ENCODE peak calls at places on chromosomes 3 and 15, in five cellular contexts. T is left ventricle myocardium inferior, F is breast epithelium, L is colonic mucosa, W is PC-9. A is an unnamed sample. For H3K27me3, the result is how much of the 10 kb centered on the place peaks cover.

GRCh38 chr3:119582178-119582577 is 2.9 kb downstream of the ADPRH start:
- DNase-seq in T (no peak), F (no peak), L (no peak), W (no peak), A (no peak)

GRCh38 chr3:129607391-129608068 is 1.1 kb upstream of the PLXND1 start:
- DNase-seq in T (no peak), F (no peak), L (no peak), W (no peak), A (no peak)

GRCh38 chr15:62059108-62059817 is 984 bp downstream of the VPS13C start:
- DNase-seq in T (no peak), F (no peak), L (no peak), W (no peak), A (no peak)

GRCh38 chr15:81813215-81813614 is 232.6 kb downstream of the MEX3B start:
- DNase-seq in T (no peak), F (no peak), L (no peak), W (no peak), A (no peak)

GRCh38 chr15:90665288-90666134 is 51.6 kb upstream of the BLM start:
- DNase-seq in T (peak), F (peak), L (peak), W (peak), A (peak)

GRCh38 chr15:63538876-63539275 is 34.5 kb downstream of the USP3 start:
- DNase-seq in T (no peak), F (no peak), L (no peak), W (no peak), A (no peak)

GRCh38 chr3:197912770-197913476 is 37.1 kb upstream of the RPL35A start:
- DNase-seq in T (no peak), F (no peak), L (no peak), W (no peak), A (no peak)

GRCh38 chr3:58989173-58989572 is 60.7 kb downstream of the CFAP20DC start:
- DNase-seq in T (no peak), F (no peak), L (no peak), W (no peak), A (no peak)

GRCh38 chr15:29138260-29138659 is 131.4 kb downstream of the NSMCE3 start:
- DNase-seq in T (no peak), F (no peak), L (no peak), W (no peak), A (no peak)

GRCh38 chr15:37981781-37982180 is 47.3 kb downstream of the TMCO5A start:
- DNase-seq in T (no peak), F (no peak), L (no peak), W (no peak), A (no peak)

GRCh38 chr3:40973141-40973540 is 226.2 kb upstream of the CTNNB1 start:
- DNase-seq in T (no peak), F (no peak), L (no peak), W (no peak), A (no peak)

GRCh38 chr15:66221126-66221525 is 32.4 kb downstream of the MEGF11 start:
- DNase-seq in T (no peak), F (no peak), L (no peak), W (no peak), A (no peak)

GRCh38 chr15:67836477-67836876 is 3.4 kb downstream of the RNU6-1 start:
- DNase-seq in T (peak), F (no peak), L (peak), W (no peak), A (no peak)

GRCh38 chr3:100932491-100932890 is 60.7 kb downstream of the ABI3BP start:
- DNase-seq in T (no peak), F (no peak), L (no peak), W (no peak), A (no peak)

GRCh38 chr15:58314593-58315216 is 117.1 kb upstream of the LIPC start:
- DNase-seq in T (no peak), F (no peak), L (no peak), W (no peak), A (no peak)

GRCh38 chr3:18216996-18217395 is 208.1 kb downstream of the SATB1 start:
- DNase-seq in T (no peak), F (no peak), L (no peak), W (no peak), A (no peak)

GRCh38 chr3:132435239-132435910 is 18.1 kb downstream of the DNAJC13 start:
- DNase-seq in T (no peak), F (no peak), L (no peak), W (no peak), A (no peak)

GRCh38 chr3:136545664-136546266 is 206.4 kb downstream of the STAG1 start:
- DNase-seq in T (no peak), F (no peak), L (no peak), W (no peak), A (no peak)

GRCh38 chr3:126129408-126129891 is 45.5 kb upstream of the SLC41A3 start:
- DNase-seq in T (peak), F (peak), L (peak), W (peak), A (no peak)

GRCh38 chr15:27545494-27546255 is 553.4 kb downstream of the OCA2 start:
- DNase-seq in T (no peak), F (no peak), L (no peak), W (no peak), A (no peak)

GRCh38 chr3:102299125-102299877 is 135.5 kb upstream of the ZPLD1 start:
- DNase-seq in T (no peak), F (no peak), L (no peak), W (peak), A (no peak)

GRCh38 chr3:194676471-194676870 is 4.5 kb upstream of the LSG1 start:
- DNase-seq in T (no peak), F (no peak), L (no peak), W (no peak), A (no peak)

GRCh38 chr15:39502616-39503195 is 78.2 kb upstream of the THBS1 start:
- DNase-seq in T (no peak), F (no peak), L (no peak), W (no peak), A (no peak)

GRCh38 chr15:66834863-66835557 is 133.0 kb downstream of the SMAD6 start:
- DNase-seq in T (no peak), F (no peak), L (no peak), W (peak), A (peak)

GRCh38 chr3:178537123-178537754 is 1.0 kb downstream of the KCNMB2 start:
- DNase-seq in T (no peak), F (no peak), L (no peak), W (no peak), A (no peak)

GRCh38 chr3:44661189-44661588 is 12.7 kb downstream of the ZNF35 start:
- DNase-seq in T (no peak), F (no peak), L (no peak), W (no peak), A (no peak)

GRCh38 chr3:197613187-197613586 is 57.4 kb upstream of the BDH1 start:
- DNase-seq in T (no peak), F (no peak), L (no peak), W (no peak), A (no peak)

GRCh38 chr15:81333363-81333762 is 9.4 kb upstream of the STARD5 start:
- DNase-seq in T (no peak), F (no peak), L (no peak), W (no peak), A (no peak)

GRCh38 chr3:128482175-128482856 is 10.7 kb downstream of the GATA2 start:
- DNase-seq in T (no peak), F (no peak), L (no peak), W (no peak), A (no peak)

GRCh38 chr3:128480278-128480677 is 12.7 kb downstream of the GATA2 start:
- DNase-seq in T (peak), F (no peak), L (no peak), W (no peak), A (no peak)

GRCh38 chr3:128482857-128483656 is 9.9 kb downstream of the GATA2 start:
- DNase-seq in T (no peak), F (no peak), L (no peak), W (peak), A (no peak)

GRCh38 chr3:128480717-128481437 is 12.1 kb downstream of the GATA2 start:
- DNase-seq in T (no peak), F (no peak), L (no peak), W (no peak), A (no peak)

DNA sequence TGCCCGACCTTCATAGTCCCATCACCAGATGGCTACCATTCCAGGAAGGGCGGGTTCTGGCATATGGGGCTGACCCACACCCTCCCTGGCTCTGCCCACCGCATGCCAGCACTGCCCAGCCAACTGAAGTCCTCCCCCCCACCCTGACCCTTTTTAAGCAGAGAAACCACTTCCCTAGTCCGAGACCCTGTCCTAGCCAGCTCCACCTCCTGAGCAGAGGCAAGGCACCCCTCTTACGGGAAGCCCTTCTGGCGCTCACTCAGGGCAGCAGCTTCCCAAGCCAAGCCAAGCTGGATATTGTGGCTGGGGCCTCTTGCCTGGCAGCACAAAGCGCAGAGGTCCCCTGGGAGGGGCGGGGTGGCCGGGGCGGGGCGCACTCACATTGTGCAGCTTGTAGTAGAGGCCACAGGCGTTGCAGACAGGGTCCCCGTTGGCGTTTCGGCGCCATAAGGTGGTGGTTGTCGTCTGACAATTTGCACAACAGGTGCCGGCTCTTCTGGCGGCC is 11.5 kb downstream of the GATA2 start:
- DNase-seq in T (peak), F (no peak), L (no peak), W (no peak), A (no peak)
- H3K27me3 ChIP-seq in T (half or more), F (half or more), L (half or more), W (under half), A (under half)

GRCh38 chr15:101362986-101363566 is 68.0 kb upstream of the SNRPA1 start:
- DNase-seq in T (no peak), F (no peak), L (no peak), W (no peak), A (peak)
- H3K27me3 ChIP-seq in T (under half), F (under half), L (under half), W (under half), A (under half)

GRCh38 chr3:123021986-123022510 is 5.5 kb downstream of the SEMA5B start:
- DNase-seq in T (no peak), F (no peak), L (no peak), W (no peak), A (no peak)
- H3K27me3 ChIP-seq in T (under half), F (under half), L (under half), W (half or more), A (under half)

DNA sequence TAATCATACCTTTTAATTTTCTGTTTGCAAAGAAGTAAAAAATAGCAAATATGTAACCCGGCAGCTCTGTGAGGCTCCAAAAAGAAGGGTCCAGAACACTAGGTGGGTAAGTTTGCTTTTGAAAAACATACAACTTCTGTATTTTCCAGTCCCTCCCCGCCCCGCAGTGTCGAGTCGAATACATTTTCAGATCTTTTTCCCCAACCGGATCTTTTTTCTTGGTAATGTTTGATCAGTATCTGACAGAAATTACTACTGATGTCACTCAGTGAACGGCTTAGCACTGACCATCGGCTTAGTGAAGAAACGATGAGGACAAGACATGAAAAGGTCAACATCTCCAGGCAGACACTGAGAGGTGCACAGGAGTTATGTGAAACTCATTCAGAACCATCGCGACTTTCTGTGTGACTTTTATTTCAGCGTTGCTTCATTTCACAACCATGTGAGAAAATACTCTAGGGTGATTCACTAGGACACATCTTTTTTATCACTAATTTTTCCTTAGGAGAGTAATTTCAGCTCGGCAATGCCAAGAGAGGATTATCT is 11.0 kb downstream of the ISL2 start:
- DNase-seq in T (no peak), F (no peak), L (no peak), W (no peak), A (no peak)
- H3K27me3 ChIP-seq in T (half or more), F (half or more), L (under half), W (under half), A (under half)

GRCh38 chr3:72606005-72606800 is 242.0 kb downstream of the SHQ1 start:
- DNase-seq in T (no peak), F (no peak), L (no peak), W (no peak), A (no peak)
- H3K27me3 ChIP-seq in T (under half), F (under half), L (under half), W (under half), A (under half)

GRCh38 chr3:107432013-107432515 is 54.8 kb downstream of the CCDC54 start:
- DNase-seq in T (no peak), F (no peak), L (peak), W (peak), A (no peak)
- H3K27me3 ChIP-seq in T (under half), F (under half), L (under half), W (under half), A (under half)

GRCh38 chr3:122919291-122919610 is 108.3 kb downstream of the SEMA5B start:
- DNase-seq in T (no peak), F (no peak), L (no peak), W (no peak), A (no peak)

GRCh38 chr3:122918576-122919290 is 108.8 kb downstream of the SEMA5B start:
- DNase-seq in T (no peak), F (no peak), L (no peak), W (no peak), A (peak)

GRCh38 chr3:122915300-122916055 is 112.1 kb downstream of the SEMA5B start:
- DNase-seq in T (no peak), F (no peak), L (no peak), W (no peak), A (peak)

GRCh38 chr3:122916084-122916483 is 111.5 kb downstream of the SEMA5B start:
- DNase-seq in T (no peak), F (no peak), L (no peak), W (no peak), A (no peak)

DNA sequence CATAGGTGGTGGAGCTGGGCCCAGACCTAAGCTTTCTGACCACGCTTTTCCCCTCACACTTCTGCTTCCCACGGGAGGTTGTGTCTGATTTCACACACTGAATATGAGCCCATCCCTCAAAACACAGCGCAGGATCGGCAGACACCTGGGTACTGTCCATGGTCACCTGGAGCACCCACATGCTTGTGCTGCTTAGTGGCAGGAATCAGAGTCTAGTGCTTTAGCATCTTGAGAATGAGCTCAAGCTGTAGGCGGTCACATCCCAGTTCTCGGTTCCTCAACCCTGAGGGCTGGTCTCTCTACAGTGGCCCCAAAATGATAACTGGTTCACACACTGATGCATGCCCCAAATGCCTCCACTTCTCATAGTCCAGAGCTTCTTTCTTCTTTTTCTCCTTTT is 111.0 kb downstream of the SEMA5B start:
- DNase-seq in T (no peak), F (no peak), L (no peak), W (no peak), A (no peak)
- H3K27me3 ChIP-seq in T (under half), F (under half), L (under half), W (under half), A (under half)

GRCh38 chr3:163684651-163685050 is 1393.6 kb downstream of the SI start:
- DNase-seq in T (no peak), F (no peak), L (no peak), W (no peak), A (no peak)
- H3K27me3 ChIP-seq in T (under half), F (under half), L (under half), W (under half), A (under half)

GRCh38 chr3:181698263-181698944 is 13.3 kb upstream of the SOX2 start:
- DNase-seq in T (no peak), F (no peak), L (no peak), W (no peak), A (no peak)
- H3K27me3 ChIP-seq in T (half or more), F (half or more), L (half or more), W (under half), A (half or more)